ENCODE peak calls at places on chromosomes 11 and 22, in four cellular contexts. G is NCI-H2107, B is A172, P is coronary artery. H is an unnamed sample.

GRCh38 chr11:119624102-119624615 is 104.8 kb downstream of the NECTIN1 start:
- DNase-seq in P (no peak), G (no peak), B (no peak), H (no peak)

GRCh38 chr22:38203090-38203810 is 1.5 kb downstream of the MAFF start:
- DNase-seq in P (no peak), B (peak; percentile 46), G (no peak), H (no peak)

GRCh38 chr22:30876221-30876751 is 92.3 kb downstream of the MORC2 start:
- DNase-seq in B (no peak), G (no peak), P (no peak), H (no peak)

GRCh38 chr11:29300441-29300840 is 716.4 kb downstream of the KCNA4 start:
- DNase-seq in G (no peak), P (no peak), B (peak; percentile 29), H (no peak)

GRCh38 chr11:68314886-68315580 is 2.6 kb downstream of the LRP5 start:
- DNase-seq in G (no peak), P (no peak), B (peak; percentile 59), H (no peak)

GRCh38 chr11:70313945-70314344 is 43.5 kb downstream of the PPFIA1 start:
- DNase-seq in G (no peak), P (no peak), B (no peak), H (no peak)

GRCh38 chr22:20786536-20786979 is 12.6 kb downstream of the SERPIND1 start:
- DNase-seq in G (no peak), B (no peak), P (no peak), H (no peak)

GRCh38 chr11:131118247-131118646 is 202.0 kb upstream of the SNX19 start:
- DNase-seq in B (no peak), G (no peak), P (no peak), H (no peak)

GRCh38 chr22:44116755-44117684 is 63.7 kb upstream of the PARVG start:
- DNase-seq in G (no peak), B (no peak), P (no peak), H (no peak)

H was measured in NCI-H187 treated with DMSO at 0.1 percent for 48 hours.